ENCODE peak calls at places on chromosomes 4 and X, in nine cellular contexts. One of them, this sample, is unnamed.

GRCh38 chrX:134849390-134849789 is 141.4 kb upstream of the SMIM10 start:
- DNase-seq in HCT116: no peak
- DNase-seq in A673: no peak
- DNase-seq in fibroblast of pulmonary artery: peak
- DNase-seq in transverse colon: no peak
- DNase-seq in heart left ventricle: no peak
- DNase-seq in fibroblast of lung: peak
- DNase-seq in tibial nerve: no peak
- DNase-seq in fibroblast of the aortic adventitia: peak
- DNase-seq in this sample: no peak

GRCh38 chr4:83036991-83037390 is 2.0 kb downstream of the COPS4 start:
- DNase-seq in HCT116: no peak
- DNase-seq in A673: no peak
- DNase-seq in fibroblast of pulmonary artery: no peak
- DNase-seq in transverse colon: no peak
- DNase-seq in heart left ventricle: no peak
- DNase-seq in fibroblast of lung: no peak
- DNase-seq in tibial nerve: no peak
- DNase-seq in fibroblast of the aortic adventitia: no peak
- DNase-seq in this sample: no peak

GRCh38 chrX:13485167-13485566 is 84.2 kb upstream of the EGFL6 start:
- DNase-seq in HCT116: no peak
- DNase-seq in A673: no peak
- DNase-seq in fibroblast of pulmonary artery: no peak
- DNase-seq in transverse colon: peak
- DNase-seq in heart left ventricle: no peak
- DNase-seq in fibroblast of lung: no peak
- DNase-seq in tibial nerve: no peak
- DNase-seq in fibroblast of the aortic adventitia: no peak
- DNase-seq in this sample: no peak

GRCh38 chr4:186715077-186715476 is 8.6 kb downstream of the FAT1 start:
- DNase-seq in HCT116: no peak
- DNase-seq in A673: no peak
- DNase-seq in fibroblast of pulmonary artery: no peak
- DNase-seq in transverse colon: no peak
- DNase-seq in heart left ventricle: no peak
- DNase-seq in fibroblast of lung: no peak
- DNase-seq in tibial nerve: no peak
- DNase-seq in fibroblast of the aortic adventitia: no peak
- DNase-seq in this sample: no peak

GRCh38 chrX:17077349-17077748 is 130.9 kb downstream of the REPS2 start:
- DNase-seq in HCT116: no peak
- DNase-seq in A673: no peak
- DNase-seq in fibroblast of pulmonary artery: no peak
- DNase-seq in transverse colon: no peak
- DNase-seq in heart left ventricle: no peak
- DNase-seq in fibroblast of lung: no peak
- DNase-seq in tibial nerve: no peak
- DNase-seq in fibroblast of the aortic adventitia: no peak
- DNase-seq in this sample: no peak

GRCh38 chr4:190020790-190021717 is 6.0 kb downstream of the FRG2 start:
- DNase-seq in HCT116: no peak
- DNase-seq in A673: peak
- DNase-seq in fibroblast of pulmonary artery: peak
- DNase-seq in transverse colon: peak
- DNase-seq in heart left ventricle: peak
- DNase-seq in fibroblast of lung: peak
- DNase-seq in tibial nerve: no peak
- DNase-seq in fibroblast of the aortic adventitia: peak
- DNase-seq in this sample: no peak

GRCh38 chr4:7857238-7857701 is 82.4 kb downstream of the AFAP1 start:
- DNase-seq in HCT116: no peak
- DNase-seq in A673: peak
- DNase-seq in fibroblast of pulmonary artery: peak
- DNase-seq in transverse colon: no peak
- DNase-seq in heart left ventricle: peak
- DNase-seq in fibroblast of lung: peak
- DNase-seq in tibial nerve: no peak
- DNase-seq in fibroblast of the aortic adventitia: peak
- DNase-seq in this sample: no peak

GRCh38 chr4:61333490-61333889 is 133.4 kb downstream of the ADGRL3 start:
- DNase-seq in HCT116: no peak
- DNase-seq in A673: no peak
- DNase-seq in fibroblast of pulmonary artery: no peak
- DNase-seq in transverse colon: no peak
- DNase-seq in heart left ventricle: no peak
- DNase-seq in fibroblast of lung: no peak
- DNase-seq in tibial nerve: no peak
- DNase-seq in fibroblast of the aortic adventitia: no peak
- DNase-seq in this sample: no peak

GRCh38 chr4:149638073-149638472 is 177.6 kb downstream of the IQCM start:
- DNase-seq in HCT116: no peak
- DNase-seq in A673: no peak
- DNase-seq in fibroblast of pulmonary artery: peak
- DNase-seq in transverse colon: no peak
- DNase-seq in heart left ventricle: no peak
- DNase-seq in fibroblast of lung: no peak
- DNase-seq in tibial nerve: no peak
- DNase-seq in fibroblast of the aortic adventitia: no peak
- DNase-seq in this sample: no peak

GRCh38 chrX:39777623-39778025 is 320.1 kb downstream of the BCOR start:
- DNase-seq in HCT116: no peak
- DNase-seq in A673: no peak
- DNase-seq in fibroblast of pulmonary artery: no peak
- DNase-seq in transverse colon: no peak
- DNase-seq in heart left ventricle: no peak
- DNase-seq in fibroblast of lung: no peak
- DNase-seq in tibial nerve: no peak
- DNase-seq in fibroblast of the aortic adventitia: no peak
- DNase-seq in this sample: peak

GRCh38 chr4:88297131-88297530 is 12.8 kb upstream of the PPM1K start:
- DNase-seq in HCT116: no peak
- DNase-seq in A673: no peak
- DNase-seq in fibroblast of pulmonary artery: no peak
- DNase-seq in transverse colon: no peak
- DNase-seq in heart left ventricle: no peak
- DNase-seq in fibroblast of lung: no peak
- DNase-seq in tibial nerve: no peak
- DNase-seq in fibroblast of the aortic adventitia: no peak
- DNase-seq in this sample: no peak

DNA sequence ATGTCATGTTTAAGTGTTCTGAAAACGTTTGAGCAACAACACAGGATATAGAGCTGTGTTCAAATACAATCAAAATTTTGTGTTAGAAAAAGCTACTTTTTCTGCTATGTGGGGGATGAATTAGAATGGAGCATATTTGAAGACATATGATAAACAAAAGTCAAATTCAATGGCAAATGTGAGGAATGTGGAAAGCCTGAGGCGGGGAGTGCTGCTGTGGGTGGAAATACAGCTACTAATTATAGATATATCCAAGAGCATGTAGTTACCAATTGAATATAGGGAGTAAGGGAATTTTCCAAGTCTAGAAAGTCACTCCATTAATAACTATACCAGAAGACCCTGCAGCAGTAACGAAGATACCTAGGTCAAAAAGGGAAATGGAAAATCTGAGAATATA is 2370.5 kb upstream of the TENM3 start:
- DNase-seq in HCT116: no peak
- DNase-seq in A673: no peak
- DNase-seq in fibroblast of pulmonary artery: no peak
- DNase-seq in transverse colon: no peak
- DNase-seq in heart left ventricle: no peak
- DNase-seq in fibroblast of lung: no peak
- DNase-seq in tibial nerve: no peak
- DNase-seq in fibroblast of the aortic adventitia: no peak
- DNase-seq in this sample: no peak
- H3K4me3 ChIP-seq in HCT116: no peak
- H3K4me3 ChIP-seq in A673: no peak
- H3K4me3 ChIP-seq in fibroblast of pulmonary artery: no peak
- H3K4me3 ChIP-seq in transverse colon: no peak
- H3K4me3 ChIP-seq in heart left ventricle: no peak
- H3K4me3 ChIP-seq in fibroblast of lung: no peak
- H3K4me3 ChIP-seq in tibial nerve: no peak
- H3K4me3 ChIP-seq in fibroblast of the aortic adventitia: no peak
- H3K4me3 ChIP-seq in this sample: no peak

GRCh38 chr4:24921491-24921890 is 8.6 kb upstream of the CCDC149 start:
- DNase-seq in HCT116: no peak
- DNase-seq in A673: no peak
- DNase-seq in fibroblast of pulmonary artery: no peak
- DNase-seq in transverse colon: no peak
- DNase-seq in heart left ventricle: no peak
- DNase-seq in fibroblast of lung: no peak
- DNase-seq in tibial nerve: no peak
- DNase-seq in fibroblast of the aortic adventitia: no peak
- DNase-seq in this sample: no peak
- TF ChIP-seq CTCF in HCT116: no peak
- TF ChIP-seq CTCF in A673: no peak
- TF ChIP-seq CTCF in fibroblast of pulmonary artery: no peak
- TF ChIP-seq CTCF in transverse colon: no peak
- TF ChIP-seq CTCF in heart left ventricle: no peak
- TF ChIP-seq CTCF in fibroblast of lung: no peak
- TF ChIP-seq CTCF in tibial nerve: no peak
- TF ChIP-seq CTCF in fibroblast of the aortic adventitia: no peak
- TF ChIP-seq CTCF in this sample: no peak

GRCh38 chr4:56388311-56388710 is 1.0 kb upstream of the AASDH start:
- DNase-seq in HCT116: no peak
- DNase-seq in A673: no peak
- DNase-seq in fibroblast of pulmonary artery: no peak
- DNase-seq in transverse colon: no peak
- DNase-seq in heart left ventricle: no peak
- DNase-seq in fibroblast of lung: no peak
- DNase-seq in tibial nerve: no peak
- DNase-seq in fibroblast of the aortic adventitia: peak
- DNase-seq in this sample: no peak
- H3K4me3 ChIP-seq in HCT116: peak
- H3K4me3 ChIP-seq in A673: peak
- H3K4me3 ChIP-seq in fibroblast of pulmonary artery: peak
- H3K4me3 ChIP-seq in transverse colon: peak
- H3K4me3 ChIP-seq in heart left ventricle: peak
- H3K4me3 ChIP-seq in fibroblast of lung: peak
- H3K4me3 ChIP-seq in tibial nerve: peak
- H3K4me3 ChIP-seq in fibroblast of the aortic adventitia: peak
- H3K4me3 ChIP-seq in this sample: peak

GRCh38 chrX:106397788-106398538 is 213.8 kb upstream of the RADX start:
- DNase-seq in HCT116: peak
- DNase-seq in A673: peak
- DNase-seq in fibroblast of pulmonary artery: peak
- DNase-seq in transverse colon: no peak
- DNase-seq in heart left ventricle: no peak
- DNase-seq in fibroblast of lung: no peak
- DNase-seq in tibial nerve: no peak
- DNase-seq in fibroblast of the aortic adventitia: no peak
- DNase-seq in this sample: no peak
- TF ChIP-seq CTCF in HCT116: peak
- TF ChIP-seq CTCF in A673: peak
- TF ChIP-seq CTCF in fibroblast of pulmonary artery: peak
- TF ChIP-seq CTCF in transverse colon: peak
- TF ChIP-seq CTCF in heart left ventricle: no peak
- TF ChIP-seq CTCF in fibroblast of lung: no peak
- TF ChIP-seq CTCF in tibial nerve: no peak
- TF ChIP-seq CTCF in fibroblast of the aortic adventitia: no peak
- TF ChIP-seq CTCF in this sample: no peak

GRCh38 chr4:123809864-123810263 is 413.3 kb downstream of the SPRY1 start:
- DNase-seq in HCT116: no peak
- DNase-seq in A673: no peak
- DNase-seq in fibroblast of pulmonary artery: no peak
- DNase-seq in transverse colon: no peak
- DNase-seq in heart left ventricle: no peak
- DNase-seq in fibroblast of lung: no peak
- DNase-seq in tibial nerve: no peak
- DNase-seq in fibroblast of the aortic adventitia: no peak
- DNase-seq in this sample: no peak

GRCh38 chr4:123807866-123808265 is 411.3 kb downstream of the SPRY1 start:
- DNase-seq in HCT116: no peak
- DNase-seq in A673: no peak
- DNase-seq in fibroblast of pulmonary artery: no peak
- DNase-seq in transverse colon: no peak
- DNase-seq in heart left ventricle: no peak
- DNase-seq in fibroblast of lung: no peak
- DNase-seq in tibial nerve: no peak
- DNase-seq in fibroblast of the aortic adventitia: no peak
- DNase-seq in this sample: no peak

GRCh38 chr4:123813901-123814300 is 417.3 kb downstream of the SPRY1 start:
- DNase-seq in HCT116: no peak
- DNase-seq in A673: no peak
- DNase-seq in fibroblast of pulmonary artery: no peak
- DNase-seq in transverse colon: no peak
- DNase-seq in heart left ventricle: no peak
- DNase-seq in fibroblast of lung: no peak
- DNase-seq in tibial nerve: no peak
- DNase-seq in fibroblast of the aortic adventitia: no peak
- DNase-seq in this sample: no peak

GRCh38 chr4:123816462-123816861 is 419.9 kb downstream of the SPRY1 start:
- DNase-seq in HCT116: no peak
- DNase-seq in A673: no peak
- DNase-seq in fibroblast of pulmonary artery: no peak
- DNase-seq in transverse colon: no peak
- DNase-seq in heart left ventricle: no peak
- DNase-seq in fibroblast of lung: no peak
- DNase-seq in tibial nerve: no peak
- DNase-seq in fibroblast of the aortic adventitia: no peak
- DNase-seq in this sample: no peak

DNA sequence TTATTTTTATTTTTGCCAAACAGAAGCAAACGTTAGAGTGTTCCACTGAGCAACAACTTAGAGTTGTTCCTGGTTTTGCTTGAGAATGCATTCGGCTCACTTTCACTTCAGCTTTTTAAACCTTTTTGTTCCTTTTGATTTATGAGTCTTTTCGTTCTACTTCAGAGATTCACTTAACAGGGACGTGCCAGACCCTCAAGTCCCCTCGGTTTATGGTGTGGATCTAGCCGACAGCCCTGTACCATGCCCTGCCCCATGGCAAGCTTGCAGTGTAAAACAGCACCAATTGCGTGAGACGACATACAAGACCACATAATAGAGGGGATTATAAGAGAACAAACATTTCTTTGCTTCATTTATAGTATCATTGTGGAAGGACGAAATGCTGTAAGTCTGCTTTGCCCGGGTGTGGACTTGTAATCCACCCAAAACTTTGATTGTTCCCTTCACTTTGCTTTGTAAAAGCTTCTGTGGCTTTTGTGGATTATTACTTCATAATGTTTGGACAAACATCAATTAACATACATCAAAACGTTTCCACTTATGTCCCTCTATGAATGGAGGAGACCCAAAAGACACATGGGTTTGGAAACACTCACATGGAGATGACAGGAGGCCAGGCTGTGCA is 415.3 kb downstream of the SPRY1 start:
- DNase-seq in HCT116: no peak
- DNase-seq in A673: no peak
- DNase-seq in fibroblast of pulmonary artery: no peak
- DNase-seq in transverse colon: no peak
- DNase-seq in heart left ventricle: no peak
- DNase-seq in fibroblast of lung: no peak
- DNase-seq in tibial nerve: no peak
- DNase-seq in fibroblast of the aortic adventitia: no peak
- DNase-seq in this sample: peak
- H3K4me3 ChIP-seq in HCT116: no peak
- H3K4me3 ChIP-seq in A673: no peak
- H3K4me3 ChIP-seq in fibroblast of pulmonary artery: no peak
- H3K4me3 ChIP-seq in transverse colon: peak
- H3K4me3 ChIP-seq in heart left ventricle: no peak
- H3K4me3 ChIP-seq in fibroblast of lung: no peak
- H3K4me3 ChIP-seq in tibial nerve: no peak
- H3K4me3 ChIP-seq in fibroblast of the aortic adventitia: no peak
- H3K4me3 ChIP-seq in this sample: no peak